ENCODE peak calls at places on chromosomes 16 and 17, in five cellular contexts. G is neural progenitor cell, T is body of pancreas, E is pancreas, U is fibroblast of lung. O is an unnamed sample.

GRCh38 chr17:5770556-5771270 is 186.4 kb upstream of the NLRP1 start:
- DNase-seq in G (peak; percentile 18), T (no peak), E (no peak), U (no peak), O (no peak)

GRCh38 chr16:84334058-84334457 is 34.3 kb upstream of the ATP2C2 start:
- DNase-seq in G (no peak), T (no peak), E (no peak), U (no peak), O (no peak)

GRCh38 chr17:752620-753219 is 656 bp upstream of the GEMIN4 start:
- DNase-seq in G (peak; percentile 36), T (peak; percentile 83), E (peak; percentile 71), U (peak; percentile 68), O (no peak)

GRCh38 chr17:50174444-50174843 is 8.6 kb downstream of the SGCA start:
- DNase-seq in G (no peak), T (no peak), E (no peak), U (no peak), O (no peak)

GRCh38 chr17:44331249-44331760 is 6.7 kb upstream of the SLC25A39 start:
- DNase-seq in G (peak; percentile 89), T (peak; percentile 88), E (no peak), U (peak; percentile 38), O (peak; percentile 95)

GRCh38 chr17:45009676-45010467 is 41.6 kb downstream of the DCAKD start:
- DNase-seq in G (no peak), T (no peak), E (no peak), U (peak; percentile 60), O (no peak)

GRCh38 chr17:48412841-48413240 is 17.2 kb downstream of the SKAP1 start:
- DNase-seq in G (no peak), T (no peak), E (no peak), U (no peak), O (no peak)

GRCh38 chr17:27294689-27295630 is 1.0 kb downstream of the WSB1 start:
- DNase-seq in G (peak; percentile 82), T (peak; percentile 86), E (no peak), U (peak; percentile 87), O (peak; percentile 88)

GRCh38 chr16:73122604-73123386 is 74.9 kb upstream of the ZFHX3 start:
- DNase-seq in G (no peak), T (peak; percentile 37), E (no peak), U (peak; percentile 3), O (no peak)

GRCh38 chr16:54808890-54809289 is 121.8 kb upstream of the IRX5 start:
- DNase-seq in G (no peak), T (no peak), E (no peak), U (no peak), O (no peak)

GRCh38 chr16:68288252-68288650 is 22.5 kb downstream of the SLC7A6OS start:
- DNase-seq in G (no peak), T (no peak), E (no peak), U (no peak), O (no peak)

GRCh38 chr17:67194134-67194533 is 50.9 kb downstream of the HELZ start:
- DNase-seq in G (no peak), T (no peak), E (no peak), U (peak; percentile 83), O (peak; percentile 53)

GRCh38 chr17:8080799-8081219 is 6.7 kb downstream of the ALOX12B start:
- DNase-seq in G (no peak), T (no peak), E (no peak), U (no peak), O (no peak)

GRCh38 chr16:2895813-2896212 is 12.8 kb downstream of the FLYWCH2 start:
- DNase-seq in G (no peak), T (no peak), E (no peak), U (peak; percentile 46), O (no peak)

DNA sequence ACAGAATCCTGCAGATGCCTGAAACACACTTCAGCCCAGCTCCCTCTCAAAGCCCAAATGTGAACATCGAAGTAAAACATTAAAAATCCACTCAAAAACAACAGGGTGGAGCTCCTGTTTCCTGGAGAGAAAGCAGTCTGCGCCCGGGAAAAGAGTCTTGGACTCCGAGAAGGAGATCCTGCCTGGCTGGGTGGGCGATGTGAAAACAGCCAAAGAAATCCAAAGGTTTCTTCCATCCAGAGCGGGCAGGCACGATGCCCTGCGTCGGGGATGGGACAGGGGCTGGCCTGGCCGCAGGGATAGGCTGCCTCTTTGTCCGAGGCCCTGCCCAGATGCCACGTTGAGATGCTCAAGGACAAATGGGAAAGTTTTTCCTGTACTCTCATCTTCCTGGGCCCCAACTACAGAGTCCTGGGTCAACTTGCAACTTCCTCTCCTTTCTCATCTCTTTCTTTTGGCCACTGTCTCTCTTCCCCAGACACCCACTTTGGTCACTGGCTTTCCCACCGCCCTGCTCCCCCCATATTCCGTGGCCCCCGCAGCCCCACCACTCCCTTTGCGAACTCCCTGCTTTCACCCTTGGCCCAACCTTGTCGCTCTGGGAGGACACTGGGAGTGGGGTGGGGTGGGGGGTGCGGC is 648 bp downstream of the WIPI1 start:
- DNase-seq in G (peak; percentile 88), T (peak; percentile 83), E (peak; percentile 73), U (peak; percentile 92), O (peak; percentile 96)
- H3K27me3 ChIP-seq in G (peaks cover 17% of the 10 kb centered on the region), T (no peaks in the 10 kb centered on the region), E (no peaks in the 10 kb centered on the region), U (no peaks in the 10 kb centered on the region), O (no peaks in the 10 kb centered on the region)

DNA sequence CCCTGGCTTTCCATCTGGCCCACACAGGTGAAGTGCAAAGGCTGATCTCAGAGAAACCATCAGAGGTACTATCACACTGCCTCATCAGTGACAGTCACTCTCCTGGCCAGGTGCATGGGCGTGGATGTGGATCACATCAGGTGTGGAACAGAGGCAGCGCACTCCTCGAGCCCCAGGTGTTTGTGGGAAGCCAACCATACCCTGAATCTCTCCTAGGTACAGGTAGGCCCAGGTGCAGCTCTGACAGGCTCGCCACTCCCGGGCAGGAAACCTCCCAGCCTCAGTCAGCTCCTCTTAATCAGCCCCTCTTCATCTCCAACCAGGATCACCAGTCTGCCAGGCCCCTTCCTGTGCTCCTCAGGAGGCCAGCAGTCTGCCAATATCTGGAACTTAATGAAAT is 31.7 kb downstream of the TLE7 start:
- DNase-seq in G (no peak), T (no peak), E (no peak), U (no peak), O (no peak)
- H3K36me3 ChIP-seq in G (no peaks in the 10 kb centered on the region), T (no peaks in the 10 kb centered on the region), E (no peaks in the 10 kb centered on the region), U (no peaks in the 10 kb centered on the region), O (no peaks in the 10 kb centered on the region)

DNA sequence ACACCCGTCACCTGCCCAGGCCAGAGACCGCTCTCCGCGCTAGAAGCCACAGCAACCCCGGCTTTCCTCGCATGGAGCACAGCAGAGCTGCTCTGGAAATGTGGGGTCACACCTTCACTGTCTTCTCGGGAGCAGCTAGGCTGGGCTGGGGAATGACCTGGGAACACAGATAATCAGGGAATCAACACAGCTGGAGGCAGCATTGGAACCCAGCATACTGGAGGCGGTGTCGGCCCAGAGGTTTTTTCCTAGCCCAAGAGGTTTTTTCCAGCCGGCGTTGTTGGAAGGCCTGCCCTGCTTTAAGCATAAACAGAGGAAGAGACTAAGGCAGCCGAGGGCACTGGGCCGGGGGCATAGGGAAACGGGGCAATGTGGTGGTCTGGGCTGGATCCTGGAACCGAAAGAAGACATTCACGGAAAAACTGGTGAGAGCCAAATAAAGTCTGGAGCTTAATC is 808 bp upstream of the PLD6 start:
- DNase-seq in G (no peak), T (no peak), E (no peak), U (no peak), O (no peak)
- H3K27me3 ChIP-seq in G (no peaks in the 10 kb centered on the region), T (no peaks in the 10 kb centered on the region), E (no peaks in the 10 kb centered on the region), U (no peaks in the 10 kb centered on the region), O (no peaks in the 10 kb centered on the region)

GRCh38 chr17:59067756-59068155 is 38.9 kb downstream of the TRIM37 start:
- DNase-seq in G (no peak), T (no peak), E (no peak), U (no peak), O (no peak)

GRCh38 chr17:59056857-59057256 is 49.8 kb downstream of the TRIM37 start:
- DNase-seq in G (no peak), T (no peak), E (no peak), U (no peak), O (no peak)

GRCh38 chr17:59067340-59067739 is 39.3 kb downstream of the TRIM37 start:
- DNase-seq in G (no peak), T (no peak), E (no peak), U (no peak), O (no peak)

DNA sequence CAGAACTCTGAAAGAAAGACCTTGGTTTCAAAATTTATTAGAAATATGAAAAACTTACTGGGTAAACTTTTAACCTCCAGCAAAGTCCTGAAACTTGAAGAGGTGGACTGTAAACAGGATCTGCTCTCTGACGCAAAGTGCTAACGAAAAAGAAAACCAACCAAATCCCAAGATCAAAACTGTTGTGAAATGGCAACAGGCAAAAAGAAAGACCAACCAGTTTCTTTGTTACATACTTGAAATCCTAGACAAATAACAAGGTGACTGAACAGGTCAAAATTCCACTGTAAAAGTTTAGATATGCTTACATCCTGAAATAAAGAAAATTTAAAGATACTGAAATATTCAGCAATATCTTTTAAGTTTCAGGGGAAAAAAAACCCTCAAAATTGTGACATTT is 44.2 kb downstream of the TRIM37 start:
- DNase-seq in G (no peak), T (no peak), E (no peak), U (no peak), O (no peak)
- H3K36me3 ChIP-seq in G (peaks cover 23% of the 10 kb centered on the region), T (no peaks in the 10 kb centered on the region), E (no peaks in the 10 kb centered on the region), U (no peaks in the 10 kb centered on the region), O (peaks cover 38% of the 10 kb centered on the region)

DNA sequence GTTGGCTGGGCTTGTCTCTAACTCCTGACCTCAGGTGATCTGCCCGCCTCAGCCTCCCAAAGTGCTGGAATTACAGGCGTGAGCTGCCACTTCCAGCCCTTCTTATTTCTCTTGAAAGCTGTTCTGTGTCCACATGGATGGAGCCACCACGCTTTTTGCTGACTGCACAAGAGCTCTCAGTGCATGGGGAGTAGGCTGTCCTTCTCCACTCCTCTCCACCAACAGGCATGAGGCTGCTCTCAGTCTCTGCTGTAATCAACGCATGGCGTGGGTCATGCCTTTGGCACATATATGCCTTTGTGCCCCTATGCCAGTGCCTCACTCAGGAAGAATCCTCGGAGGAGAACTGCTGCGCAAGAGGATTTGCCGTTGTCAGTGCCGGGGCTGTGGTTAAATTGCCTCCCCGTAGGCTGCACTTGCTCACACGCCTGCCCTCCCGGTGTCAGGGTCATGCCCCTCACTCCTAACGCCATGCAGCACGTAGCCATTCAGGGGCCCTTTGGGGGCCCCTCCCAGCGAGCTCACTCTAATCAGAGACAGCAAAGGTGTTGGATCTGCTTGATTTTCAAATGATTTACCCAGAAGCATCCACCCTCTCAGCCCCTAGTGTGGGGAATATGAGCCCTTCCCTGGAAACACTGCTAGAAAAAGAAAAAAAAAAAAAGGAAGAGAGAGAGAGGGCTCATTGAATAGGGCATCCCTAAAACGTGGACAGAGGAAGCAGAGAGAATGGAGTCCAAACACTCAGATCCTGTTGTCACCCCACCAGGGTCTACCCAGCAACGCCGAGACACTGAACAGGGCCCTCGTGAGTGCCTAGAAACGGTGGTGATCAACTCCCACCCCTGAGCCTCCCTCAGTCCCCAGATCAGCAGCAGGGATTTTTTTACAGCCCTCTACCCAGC is 47.5 kb upstream of the ZCCHC14 start:
- DNase-seq in G (no peak), T (no peak), E (no peak), U (no peak), O (no peak)
- H3K27me3 ChIP-seq in G (no peaks in the 10 kb centered on the region), T (no peaks in the 10 kb centered on the region), E (no peaks in the 10 kb centered on the region), U (peaks cover 6% of the 10 kb centered on the region), O (no peaks in the 10 kb centered on the region)

GRCh38 chr17:36500745-36501225 is 14.3 kb downstream of the ZNHIT3 start:
- DNase-seq in G (no peak), T (no peak), E (no peak), U (no peak), O (no peak)

GRCh38 chr17:36503456-36504155 is 17.1 kb downstream of the ZNHIT3 start:
- DNase-seq in G (no peak), T (no peak), E (peak; percentile 25), U (no peak), O (no peak)

GRCh38 chr17:36498560-36499300 is 12.2 kb downstream of the ZNHIT3 start:
- DNase-seq in G (no peak), T (no peak), E (peak; percentile 23), U (no peak), O (no peak)

GRCh38 chr17:36501963-36502362 is 15.5 kb downstream of the ZNHIT3 start:
- DNase-seq in G (no peak), T (no peak), E (peak; percentile 43), U (no peak), O (no peak)

GRCh38 chr17:36501351-36501750 is 14.9 kb downstream of the ZNHIT3 start:
- DNase-seq in G (no peak), T (no peak), E (peak; percentile 34), U (no peak), O (no peak)
- H3K36me3 ChIP-seq in G (no peaks in the 10 kb centered on the region), T (no peaks in the 10 kb centered on the region), E (no peaks in the 10 kb centered on the region), U (peaks cover 20% of the 10 kb centered on the region), O (peaks cover 75% of the 10 kb centered on the region)

O was measured in adipocyte.